ENCODE peak calls at places on chromosomes 1 and 21, in four cellular contexts. One of them, this sample, is unnamed.

GRCh38 chr1:101316276-101316675 is 79.5 kb downstream of the S1PR1 start:
- DNase-seq in MV-4-11: no peak
- DNase-seq in stimulated activated CD8-positive, alpha-beta memory T cell treated with anti-CD3 and anti-CD28 coated beads, Interleukin-2, amount 100 ng/mL, for 1 hour: no peak
- DNase-seq in astrocyte of the hippocampus: no peak
- DNase-seq in this sample: no peak

GRCh38 chr1:173137116-173137515 is 70.0 kb downstream of the TNFSF4 start:
- DNase-seq in MV-4-11: no peak
- DNase-seq in stimulated activated CD8-positive, alpha-beta memory T cell treated with anti-CD3 and anti-CD28 coated beads, Interleukin-2, amount 100 ng/mL, for 1 hour: no peak
- DNase-seq in astrocyte of the hippocampus: peak
- DNase-seq in this sample: no peak

GRCh38 chr1:155909894-155910293 is 1.3 kb downstream of the RIT1 start:
- DNase-seq in MV-4-11: peak
- DNase-seq in stimulated activated CD8-positive, alpha-beta memory T cell treated with anti-CD3 and anti-CD28 coated beads, Interleukin-2, amount 100 ng/mL, for 1 hour: no peak
- DNase-seq in astrocyte of the hippocampus: peak
- DNase-seq in this sample: peak

GRCh38 chr1:27548136-27548853 is 55.6 kb downstream of the AHDC1 start:
- DNase-seq in MV-4-11: no peak
- DNase-seq in stimulated activated CD8-positive, alpha-beta memory T cell treated with anti-CD3 and anti-CD28 coated beads, Interleukin-2, amount 100 ng/mL, for 1 hour: no peak
- DNase-seq in astrocyte of the hippocampus: no peak
- DNase-seq in this sample: no peak

GRCh38 chr21:16519656-16520055 is 789.9 kb downstream of the USP25 start:
- DNase-seq in MV-4-11: no peak
- DNase-seq in stimulated activated CD8-positive, alpha-beta memory T cell treated with anti-CD3 and anti-CD28 coated beads, Interleukin-2, amount 100 ng/mL, for 1 hour: no peak
- DNase-seq in astrocyte of the hippocampus: no peak
- DNase-seq in this sample: no peak

GRCh38 chr1:12067900-12068821 is 5.1 kb downstream of the TNFRSF8 start:
- DNase-seq in MV-4-11: no peak
- DNase-seq in stimulated activated CD8-positive, alpha-beta memory T cell treated with anti-CD3 and anti-CD28 coated beads, Interleukin-2, amount 100 ng/mL, for 1 hour: no peak
- DNase-seq in astrocyte of the hippocampus: peak
- DNase-seq in this sample: no peak

GRCh38 chr1:232894436-232894835 is 56.0 kb upstream of the NTPCR start:
- DNase-seq in MV-4-11: no peak
- DNase-seq in stimulated activated CD8-positive, alpha-beta memory T cell treated with anti-CD3 and anti-CD28 coated beads, Interleukin-2, amount 100 ng/mL, for 1 hour: no peak
- DNase-seq in astrocyte of the hippocampus: no peak
- DNase-seq in this sample: no peak

GRCh38 chr1:10074855-10075418 is 42.2 kb downstream of the UBE4B start:
- DNase-seq in MV-4-11: no peak
- DNase-seq in stimulated activated CD8-positive, alpha-beta memory T cell treated with anti-CD3 and anti-CD28 coated beads, Interleukin-2, amount 100 ng/mL, for 1 hour: no peak
- DNase-seq in astrocyte of the hippocampus: peak
- DNase-seq in this sample: no peak

GRCh38 chr1:6092211-6092610 is 46.5 kb downstream of the KCNAB2 start:
- DNase-seq in MV-4-11: no peak
- DNase-seq in stimulated activated CD8-positive, alpha-beta memory T cell treated with anti-CD3 and anti-CD28 coated beads, Interleukin-2, amount 100 ng/mL, for 1 hour: no peak
- DNase-seq in astrocyte of the hippocampus: no peak
- DNase-seq in this sample: no peak

This sample was measured in RKO.